ENCODE peak calls at places on chromosomes 2 and 18, in four cellular contexts. Z is stromal cell of bone marrow, F is AG09309, O is AG10803. T is an unnamed sample.

GRCh38 chr2:174610243-174610995 is 12.8 kb upstream of the WIPF1 start:
- DNase-seq in Z (peak), F (no peak), O (peak), T (no peak)

GRCh38 chr2:119301413-119301812 is 65.2 kb downstream of the C2orf76 start:
- DNase-seq in Z (no peak), F (no peak), O (peak), T (no peak)

GRCh38 chr2:42877936-42878335 is 85.6 kb upstream of the HAAO start:
- DNase-seq in Z (no peak), F (no peak), O (no peak), T (no peak)

GRCh38 chr2:137659616-137660015 is 304.7 kb upstream of the HNMT start:
- DNase-seq in Z (no peak), F (no peak), O (peak), T (no peak)

GRCh38 chr2:174787485-174788205 is 23.4 kb upstream of the CHRNA1 start:
- DNase-seq in Z (peak), F (peak), O (peak), T (peak)

GRCh38 chr2:72291059-72291458 is 143.4 kb upstream of the CYP26B1 start:
- DNase-seq in Z (no peak), F (no peak), O (no peak), T (no peak)

GRCh38 chr18:3982541-3982940 is 472.6 kb downstream of the DLGAP1 start:
- DNase-seq in Z (no peak), F (no peak), O (peak), T (no peak)

GRCh38 chr18:22983175-22983574 is 50.0 kb downstream of the RBBP8 start:
- DNase-seq in Z (peak), F (peak), O (peak), T (peak)

GRCh38 chr2:152718909-152719645 is 657 bp downstream of the ARL6IP6 start:
- DNase-seq in Z (no peak), F (no peak), O (peak), T (peak)

GRCh38 chr2:237693281-237694039 is 66.1 kb downstream of the LRRFIP1 start:
- DNase-seq in Z (no peak), F (no peak), O (peak), T (peak)

GRCh38 chr2:119873350-119874013 is 113.8 kb downstream of the PTPN4 start:
- DNase-seq in Z (no peak), F (no peak), O (no peak), T (no peak)

GRCh38 chr18:44039216-44039615 is 641.5 kb upstream of the SETBP1 start:
- DNase-seq in Z (no peak), F (no peak), O (no peak), T (no peak)

GRCh38 chr2:113324684-113325160 is 46.0 kb upstream of the PAX8 start:
- DNase-seq in Z (peak), F (no peak), O (peak), T (peak)

GRCh38 chr2:32788106-32788505 is 158.6 kb upstream of the LTBP1 start:
- DNase-seq in Z (no peak), F (no peak), O (no peak), T (no peak)

GRCh38 chr2:72917875-72918660 is 749 bp downstream of the EMX1 start:
- DNase-seq in Z (no peak), F (no peak), O (no peak), T (no peak)

T was measured in RCC 7860.